ENCODE peak calls at places on chromosome 20, in four cellular contexts. M, G, H and R are unnamed samples. For H3K27me3 and H3K9me3, the result is how much of the 10 kb centered on the place peaks cover.

GRCh38 chr20:31663838-31664695 is 26.4 kb downstream of the COX4I2 start:
- DNase-seq in M (peak), G (no peak), H (no peak), R (no peak)

GRCh38 chr20:23446505-23446904 is 6.2 kb downstream of the CST11 start:
- DNase-seq in M (peak), G (peak), H (no peak), R (peak)

GRCh38 chr20:23147964-23148720 is 62.0 kb upstream of the CD93 start:
- DNase-seq in M (peak), G (peak), H (no peak), R (no peak)

GRCh38 chr20:58597021-58597940 is 53.8 kb upstream of the STX16 start:
- DNase-seq in M (no peak), G (no peak), H (no peak), R (no peak)

GRCh38 chr20:17958326-17959256 is 10.0 kb downstream of the SNX5 start:
- DNase-seq in M (peak), G (no peak), H (no peak), R (no peak)

GRCh38 chr20:40241944-40242343 is 447.1 kb downstream of the MAFB start:
- DNase-seq in M (no peak), G (no peak), H (no peak), R (no peak)

GRCh38 chr20:47274449-47275108 is 81.9 kb downstream of the ZMYND8 start:
- DNase-seq in M (peak), G (peak), H (no peak), R (no peak)

GRCh38 chr20:24339179-24339578 is 130.2 kb upstream of the SYNDIG1 start:
- DNase-seq in M (no peak), G (no peak), H (no peak), R (no peak)

GRCh38 chr20:58649288-58650180 is 1.5 kb upstream of the STX16 start:
- DNase-seq in M (no peak), G (no peak), H (no peak), R (no peak)

GRCh38 chr20:16530201-16530681 is 43.0 kb downstream of the KIF16B start:
- DNase-seq in M (peak), G (no peak), H (no peak), R (no peak)

GRCh38 chr20:31567380-31567720 is 37.7 kb upstream of the ID1 start:
- DNase-seq in M (no peak), G (no peak), H (no peak), R (no peak)

GRCh38 chr20:63434599-63435378 is 37.7 kb downstream of the KCNQ2 start:
- DNase-seq in M (peak), G (peak), H (peak), R (peak)

GRCh38 chr20:9478801-9479200 is 35.6 kb upstream of the LAMP5 start:
- DNase-seq in M (no peak), G (no peak), H (no peak), R (no peak)

GRCh38 chr20:58130156-58130555 is 98.3 kb downstream of the ANKRD60 start:
- DNase-seq in M (no peak), G (no peak), H (no peak), R (no peak)

GRCh38 chr20:31788578-31788977 is 30.6 kb upstream of the MYLK2 start:
- DNase-seq in M (no peak), G (no peak), H (no peak), R (no peak)

GRCh38 chr20:19027971-19028370 is 184.5 kb upstream of the SLC24A3 start:
- DNase-seq in M (no peak), G (no peak), H (no peak), R (no peak)

GRCh38 chr20:38842558-38842981 is 37.1 kb downstream of the PPP1R16B start:
- DNase-seq in M (no peak), G (peak), H (no peak), R (no peak)

GRCh38 chr20:53611449-53611894 is 17.8 kb upstream of the ZNF217 start:
- DNase-seq in M (no peak), G (peak), H (no peak), R (no peak)

GRCh38 chr20:23103284-23104018 is 17.3 kb upstream of the CD93 start:
- DNase-seq in M (no peak), G (no peak), H (no peak), R (no peak)

GRCh38 chr20:63968928-63969760 is 586 bp downstream of the ZNF512B start:
- DNase-seq in M (peak), G (no peak), H (no peak), R (no peak)

GRCh38 chr20:34344256-34344637 is 18.8 kb upstream of the ITCH start:
- DNase-seq in M (no peak), G (no peak), H (no peak), R (no peak)

GRCh38 chr20:34472246-34472925 is 43.8 kb upstream of the DYNLRB1 start:
- DNase-seq in M (no peak), G (no peak), H (no peak), R (no peak)

GRCh38 chr20:40749985-40750506 is 61.0 kb upstream of the MAFB start:
- DNase-seq in M (no peak), G (no peak), H (no peak), R (no peak)

GRCh38 chr20:38178065-38178471 is 13.0 kb upstream of the TGM2 start:
- DNase-seq in M (no peak), G (no peak), H (no peak), R (no peak)

GRCh38 chr20:61881416-61881815 is 184.3 kb downstream of the TAF4 start:
- DNase-seq in M (no peak), G (no peak), H (no peak), R (no peak)

GRCh38 chr20:58045156-58045555 is 183.3 kb downstream of the ANKRD60 start:
- DNase-seq in M (no peak), G (no peak), H (no peak), R (no peak)

GRCh38 chr20:38307371-38308046 is 3.6 kb downstream of the BPI start:
- DNase-seq in M (no peak), G (no peak), H (no peak), R (no peak)

GRCh38 chr20:58174708-58175287 is 53.7 kb downstream of the ANKRD60 start:
- DNase-seq in M (no peak), G (no peak), H (no peak), R (no peak)

GRCh38 chr20:4401601-4402000 is 320.1 kb upstream of the PRND start:
- DNase-seq in M (no peak), G (no peak), H (no peak), R (no peak)

GRCh38 chr20:63253065-63253437 is 1.2 kb downstream of the NKAIN4 start:
- DNase-seq in M (no peak), G (no peak), H (no peak), R (no peak)

GRCh38 chr20:64253443-64253842 is 2.1 kb upstream of the PCMTD2 start:
- DNase-seq in M (peak), G (no peak), H (no peak), R (no peak)

GRCh38 chr20:33883164-33883563 is 72.0 kb downstream of the CHMP4B start:
- DNase-seq in M (no peak), G (peak), H (no peak), R (no peak)

GRCh38 chr20:14921546-14921945 is 584.1 kb upstream of the FLRT3 start:
- DNase-seq in M (no peak), G (no peak), H (no peak), R (no peak)

GRCh38 chr20:14922503-14923267 is 585.3 kb upstream of the FLRT3 start:
- DNase-seq in M (no peak), G (no peak), H (no peak), R (no peak)

GRCh38 chr20:14918281-14918680 is 580.9 kb upstream of the FLRT3 start:
- DNase-seq in M (no peak), G (no peak), H (no peak), R (no peak)

GRCh38 chr20:14918981-14919380 is 581.6 kb upstream of the FLRT3 start:
- DNase-seq in M (no peak), G (no peak), H (no peak), R (no peak)

GRCh38 chr20:14919473-14920157 is 582.2 kb upstream of the FLRT3 start:
- DNase-seq in M (no peak), G (no peak), H (peak), R (no peak)
- H3K27me3 ChIP-seq in M (under half), G (under half), H (under half), R (under half)

GRCh38 chr20:48453477-48454093 is 374.2 kb downstream of the PREX1 start:
- DNase-seq in M (no peak), G (no peak), H (no peak), R (no peak)
- H3K9me3 ChIP-seq in M (under half), G (under half), H (under half), R (under half)

DNA sequence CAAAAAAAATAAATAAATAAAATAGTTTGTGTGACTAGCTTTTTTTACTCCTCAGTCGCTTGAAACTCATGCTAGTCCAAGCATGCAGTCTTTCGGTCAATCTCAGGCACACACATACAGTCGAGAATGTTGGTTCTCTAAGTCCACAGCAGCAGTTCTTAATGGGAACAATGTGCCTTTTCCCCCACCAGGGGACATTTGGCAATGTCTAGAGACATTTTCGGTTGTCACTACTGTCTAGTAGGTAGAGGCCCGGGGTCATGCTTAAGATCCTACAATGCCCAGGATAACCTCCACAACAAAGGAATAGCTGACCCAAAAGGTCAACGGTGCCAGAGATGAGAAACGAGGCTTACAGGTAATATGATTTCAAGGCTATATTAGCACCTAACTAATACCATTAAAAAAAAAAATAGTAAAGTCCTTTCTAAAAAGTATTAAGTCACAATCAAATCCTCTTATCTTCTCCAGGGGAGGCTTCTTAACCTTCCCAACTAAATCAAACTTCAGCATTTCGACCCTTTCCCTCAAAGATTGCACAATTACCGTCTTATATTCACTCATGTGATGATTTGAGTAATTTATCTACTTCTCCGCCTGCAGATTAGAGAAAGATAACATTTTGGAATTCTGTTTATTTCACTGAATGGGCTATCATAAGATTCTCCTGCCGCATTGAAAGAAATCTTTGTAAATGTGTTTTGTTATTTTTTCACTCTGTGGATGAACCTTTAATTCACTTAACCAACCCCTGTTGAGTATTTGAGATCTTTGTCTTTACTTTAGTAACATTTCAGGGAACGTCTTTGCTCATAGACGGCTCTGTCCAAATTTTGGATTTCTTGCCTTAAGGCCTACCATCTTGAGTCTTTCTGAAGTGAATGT is 8.1 kb upstream of the SALL4 start:
- DNase-seq in M (peak), G (no peak), H (no peak), R (no peak)
- TF ChIP-seq SUZ12 in M (no peak), G (no peak), H (no peak), R (no peak)

DNA sequence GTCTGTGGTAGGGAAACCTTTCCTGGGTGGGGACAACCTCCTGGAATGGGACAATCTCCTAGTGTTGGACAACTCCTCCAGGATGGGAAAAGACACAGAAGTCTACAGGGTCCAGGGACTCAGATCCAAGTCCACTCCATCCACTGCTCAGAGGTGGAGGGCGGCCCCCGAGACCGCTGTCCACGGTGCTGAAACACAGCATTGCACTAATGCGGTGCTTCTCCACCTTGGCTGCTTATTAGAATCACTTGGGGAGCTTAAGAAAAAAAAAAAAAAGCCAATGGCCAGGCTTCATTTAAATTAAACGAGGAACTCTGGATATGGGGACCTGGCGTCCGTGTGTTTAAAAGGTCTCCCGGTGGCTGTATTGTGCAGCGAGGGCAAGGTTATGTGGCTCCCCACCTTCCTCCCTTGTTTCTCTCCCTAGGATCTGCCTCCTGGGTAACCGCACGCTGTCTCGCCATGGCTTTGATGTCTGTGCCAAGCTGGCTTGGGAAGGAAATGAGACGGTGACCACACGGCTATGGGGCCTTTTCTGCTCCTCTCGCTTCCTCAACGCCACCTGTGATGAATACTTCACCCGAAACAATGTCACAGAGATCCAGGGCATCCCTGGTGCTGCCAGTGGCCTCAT is 12.0 kb downstream of the SLC12A5 start:
- DNase-seq in M (peak), G (no peak), H (no peak), R (peak)
- H3K27me3 ChIP-seq in M (under half), G (under half), H (under half), R (half or more)

DNA sequence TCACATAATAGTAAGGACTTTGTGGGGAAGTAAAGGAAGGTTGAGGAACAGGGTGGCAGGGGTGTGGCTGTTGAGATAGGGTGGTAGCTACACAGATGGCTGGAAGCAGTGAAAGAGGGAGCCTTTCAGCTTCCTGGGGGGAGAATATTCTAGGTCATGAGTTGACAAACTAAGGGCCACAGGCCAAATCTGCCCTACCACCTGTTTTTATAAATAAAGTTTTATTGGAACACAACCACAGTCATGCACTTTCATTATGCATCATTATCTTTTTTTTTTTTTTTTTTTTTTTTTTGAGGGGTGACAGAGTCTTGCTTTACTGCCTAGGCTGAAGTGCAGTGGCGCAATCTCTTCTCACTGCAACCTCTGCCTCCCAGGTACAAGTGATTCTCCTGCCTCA is 243.1 kb downstream of the NFATC2 start:
- DNase-seq in M (no peak), G (no peak), H (no peak), R (no peak)
- H3K9me3 ChIP-seq in M (under half), G (under half), H (under half), R (half or more)

DNA sequence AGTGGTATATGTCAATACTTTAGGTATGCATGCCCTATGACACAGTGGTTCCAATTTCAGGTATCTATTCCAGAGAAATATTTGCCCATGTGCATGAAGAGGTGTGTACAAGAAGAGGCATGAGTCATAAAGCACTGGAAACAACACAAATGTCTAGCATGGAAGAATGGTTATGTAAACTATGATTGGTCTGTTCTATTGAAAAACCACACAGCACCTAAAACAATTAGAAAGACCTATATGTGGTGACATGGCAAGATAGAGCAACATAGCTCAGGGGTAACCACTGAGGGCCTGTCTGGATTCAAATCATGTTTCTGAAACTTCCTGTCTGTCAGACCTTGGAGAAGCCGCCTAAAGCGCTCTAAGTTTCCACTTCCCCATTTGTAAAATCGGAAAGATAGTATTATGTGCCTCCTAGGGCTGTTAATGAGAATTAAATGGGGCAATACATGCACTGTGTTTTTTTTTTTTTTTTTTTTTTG is 76.0 kb upstream of the SHLD1 start:
- DNase-seq in M (peak), G (peak), H (no peak), R (no peak)
- TF ChIP-seq SUZ12 in M (no peak), G (no peak), H (no peak), R (no peak)

GRCh38 chr20:14384820-14385740 is 47.7 kb upstream of the FLRT3 start:
- DNase-seq in M (no peak), G (no peak), H (no peak), R (no peak)
- H3K27me3 ChIP-seq in M (under half), G (under half), H (under half), R (under half)

GRCh38 chr20:59723607-59724456 is 119.5 kb downstream of the PHACTR3 start:
- DNase-seq in M (no peak), G (no peak), H (no peak), R (no peak)

GRCh38 chr20:59723108-59723500 is 118.8 kb downstream of the PHACTR3 start:
- DNase-seq in M (no peak), G (no peak), H (no peak), R (no peak)

GRCh38 chr20:59724457-59725366 is 120.4 kb downstream of the PHACTR3 start:
- DNase-seq in M (no peak), G (no peak), H (no peak), R (no peak)

GRCh38 chr20:59726196-59726595 is 121.9 kb downstream of the PHACTR3 start:
- DNase-seq in M (no peak), G (no peak), H (no peak), R (no peak)

GRCh38 chr20:59725476-59726119 is 121.3 kb downstream of the PHACTR3 start:
- DNase-seq in M (no peak), G (no peak), H (no peak), R (no peak)
- H3K9me3 ChIP-seq in M (under half), G (under half), H (half or more), R (under half)

DNA sequence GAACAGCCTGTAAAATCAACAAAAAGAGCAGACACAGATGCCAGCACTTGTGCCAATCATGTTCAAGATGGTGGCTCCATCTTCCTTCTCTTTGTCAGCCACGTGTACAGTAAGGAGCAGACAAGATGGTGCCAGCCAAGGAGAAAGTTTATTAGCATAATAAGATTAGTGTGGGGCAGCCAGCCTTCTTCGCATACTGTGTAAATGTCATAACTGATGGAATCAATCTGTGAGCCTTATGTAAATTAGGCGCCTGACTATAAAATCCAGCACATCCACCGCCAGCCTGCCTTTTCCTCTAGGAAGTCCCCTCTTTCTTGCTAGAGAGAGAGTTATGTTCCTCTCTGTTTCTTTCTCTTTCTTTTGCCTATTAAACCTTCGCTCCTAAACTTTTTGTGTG is 99.7 kb upstream of the RALGAPA2 start:
- DNase-seq in M (no peak), G (no peak), H (no peak), R (no peak)
- TF ChIP-seq SUZ12 in M (no peak), G (no peak), H (no peak), R (no peak)

GRCh38 chr20:43917380-43917779 is 2.7 kb downstream of the TOX2 start:
- DNase-seq in M (no peak), G (no peak), H (no peak), R (no peak)
- H3K27me3 ChIP-seq in M (under half), G (under half), H (under half), R (under half)